ENCODE peak calls at places on chromosomes 3 and 15, in seven cellular contexts. H is WTC11, W is hypothalamus, A is NCI-H187, Z is AG04449, D is AG04450, L is mesothelial cell of epicardium. T is an unnamed sample.

GRCh38 chr3:151205482-151205881 is 2.5 kb upstream of the GPR171 start:
- DNase-seq in H (no peak), W (no peak), A (no peak), Z (no peak), D (no peak), L (no peak), T (no peak)

GRCh38 chr3:53240989-53241972 is 14.5 kb downstream of the TKT start:
- DNase-seq in H (no peak), W (no peak), A (no peak), Z (no peak), D (no peak), L (no peak), T (no peak)

GRCh38 chr3:119637679-119638525 is 22.5 kb downstream of the POPDC2 start:
- DNase-seq in H (no peak), W (no peak), A (no peak), Z (peak), D (peak), L (no peak), T (peak)

GRCh38 chr3:13077431-13078157 is 4.4 kb upstream of the IQSEC1 start:
- DNase-seq in H (no peak), W (peak), A (no peak), Z (no peak), D (no peak), L (no peak), T (no peak)

GRCh38 chr15:41401904-41402267 is 410 bp downstream of the NDUFAF1 start:
- DNase-seq in H (no peak), W (no peak), A (no peak), Z (no peak), D (no peak), L (no peak), T (peak)

GRCh38 chr15:77710171-77710570 is 77.5 kb upstream of the LINGO1 start:
- DNase-seq in H (no peak), W (no peak), A (no peak), Z (no peak), D (no peak), L (no peak), T (no peak)

GRCh38 chr3:172751188-172751571 is 654 bp downstream of the ECT2 start:
- DNase-seq in H (no peak), W (no peak), A (no peak), Z (no peak), D (no peak), L (no peak), T (peak)

GRCh38 chr3:15116032-15116653 is 17.2 kb upstream of the RBSN start:
- DNase-seq in H (no peak), W (no peak), A (no peak), Z (no peak), D (no peak), L (no peak), T (no peak)

GRCh38 chr3:52986049-52986448 is 59.8 kb downstream of the SFMBT1 start:
- DNase-seq in H (no peak), W (no peak), A (no peak), Z (no peak), D (no peak), L (no peak), T (no peak)

GRCh38 chr15:98408231-98408630 is 240.1 kb upstream of the IGF1R start:
- DNase-seq in H (no peak), W (no peak), A (no peak), Z (no peak), D (no peak), L (no peak), T (peak)

GRCh38 chr15:71588746-71589145 is 221.6 kb upstream of the NR2E3 start:
- DNase-seq in H (no peak), W (no peak), A (no peak), Z (no peak), D (peak), L (no peak), T (peak)

GRCh38 chr3:102686792-102687191 is 252.0 kb downstream of the ZPLD1 start:
- DNase-seq in H (no peak), W (no peak), A (no peak), Z (no peak), D (no peak), L (no peak), T (no peak)

GRCh38 chr3:11565072-11565471 is 78.6 kb downstream of the VGLL4 start:
- DNase-seq in H (no peak), W (no peak), A (no peak), Z (no peak), D (no peak), L (no peak), T (no peak)

GRCh38 chr3:87001699-87002098 is 10.8 kb upstream of the VGLL3 start:
- DNase-seq in H (no peak), W (no peak), A (no peak), Z (no peak), D (no peak), L (no peak), T (no peak)

GRCh38 chr15:79450648-79451047 is 18.5 kb downstream of the MINAR1 start:
- DNase-seq in H (no peak), W (no peak), A (no peak), Z (no peak), D (no peak), L (no peak), T (no peak)

GRCh38 chr3:45792516-45793172 is 3.7 kb downstream of the SLC6A20 start:
- DNase-seq in H (no peak), W (no peak), A (no peak), Z (no peak), D (no peak), L (no peak), T (no peak)

GRCh38 chr3:112007641-112008040 is 8.9 kb downstream of the TAGLN3 start:
- DNase-seq in H (no peak), W (no peak), A (no peak), Z (peak), D (no peak), L (no peak), T (no peak)

GRCh38 chr3:177330771-177331170 is 133.5 kb upstream of the TBL1XR1 start:
- DNase-seq in H (no peak), W (no peak), A (no peak), Z (no peak), D (no peak), L (no peak), T (no peak)

GRCh38 chr15:98649621-98649995 is 1.3 kb downstream of the IGF1R start:
- DNase-seq in H (no peak), W (no peak), A (no peak), Z (no peak), D (no peak), L (peak), T (no peak)

GRCh38 chr3:62824965-62825592 is 50.1 kb downstream of the CADPS start:
- DNase-seq in H (no peak), W (no peak), A (no peak), Z (no peak), D (no peak), L (no peak), T (no peak)

GRCh38 chr15:40067921-40068624 is 29.1 kb upstream of the SRP14 start:
- DNase-seq in H (no peak), W (no peak), A (no peak), Z (no peak), D (no peak), L (no peak), T (no peak)

GRCh38 chr3:134353831-134354611 is 20.2 kb downstream of the AMOTL2 start:
- DNase-seq in H (no peak), W (no peak), A (no peak), Z (no peak), D (no peak), L (no peak), T (peak)

GRCh38 chr15:38894260-38894948 is 329.8 kb upstream of the RASGRP1 start:
- DNase-seq in H (no peak), W (no peak), A (no peak), Z (peak), D (peak), L (no peak), T (peak)

GRCh38 chr3:125116311-125117069 is 60.7 kb upstream of the HEG1 start:
- DNase-seq in H (no peak), W (no peak), A (no peak), Z (peak), D (no peak), L (no peak), T (peak)

GRCh38 chr15:70291295-70291694 is 193.6 kb upstream of the TLE3 start:
- DNase-seq in H (no peak), W (no peak), A (no peak), Z (no peak), D (no peak), L (no peak), T (no peak)

T was measured in kidney glomerular epithelial cell.